ENCODE peak calls at places on chromosomes 12 and 14, in four cellular contexts. X is DND-41, H is gastrocnemius medialis, Z is IMR-90. T is an unnamed sample. For H3K4me1, the result is how much of the 10 kb centered on the place peaks cover.

GRCh38 chr12:132259364-132259871 is 70.0 kb downstream of the GALNT9 start:
- DNase-seq in X (peak), H (no peak), Z (no peak), T (no peak)

GRCh38 chr12:14454098-14454907 is 88.8 kb downstream of the ATF7IP start:
- DNase-seq in X (peak), H (no peak), Z (peak), T (no peak)

GRCh38 chr12:143964-144649 is 69.8 kb downstream of the SLC6A12 start:
- DNase-seq in X (no peak), H (no peak), Z (no peak), T (no peak)

GRCh38 chr14:23123419-23123818 is 4.4 kb upstream of the CEBPE start:
- DNase-seq in X (no peak), H (peak), Z (no peak), T (peak)

GRCh38 chr12:8780389-8780788 is 42.0 kb upstream of the A2ML1 start:
- DNase-seq in X (no peak), H (no peak), Z (peak), T (no peak)

GRCh38 chr12:112938751-112939150 is 477 bp downstream of the OAS3 start:
- DNase-seq in X (no peak), H (no peak), Z (no peak), T (no peak)

GRCh38 chr14:64444984-64445845 is 20.1 kb upstream of the AKAP5 start:
- DNase-seq in X (no peak), H (no peak), Z (peak), T (peak)

GRCh38 chr12:104694711-104695110 is 238.0 kb downstream of the CHST11 start:
- DNase-seq in X (no peak), H (peak), Z (no peak), T (no peak)

GRCh38 chr12:31950492-31950891 is 8.7 kb upstream of the RESF1 start:
- DNase-seq in X (no peak), H (no peak), Z (no peak), T (no peak)

GRCh38 chr14:99522934-99523660 is 41.9 kb downstream of the CCNK start:
- DNase-seq in X (no peak), H (no peak), Z (peak), T (no peak)

GRCh38 chr14:60327447-60328331 is 78.7 kb downstream of the PPM1A start:
- DNase-seq in X (no peak), H (peak), Z (peak), T (no peak)

GRCh38 chr12:91922674-91923073 is 223.0 kb downstream of the BTG1 start:
- DNase-seq in X (no peak), H (no peak), Z (peak), T (no peak)

GRCh38 chr14:58395815-58396626 is at the start of gene TOMM20L:
- DNase-seq in X (no peak), H (peak), Z (peak), T (peak)

DNA sequence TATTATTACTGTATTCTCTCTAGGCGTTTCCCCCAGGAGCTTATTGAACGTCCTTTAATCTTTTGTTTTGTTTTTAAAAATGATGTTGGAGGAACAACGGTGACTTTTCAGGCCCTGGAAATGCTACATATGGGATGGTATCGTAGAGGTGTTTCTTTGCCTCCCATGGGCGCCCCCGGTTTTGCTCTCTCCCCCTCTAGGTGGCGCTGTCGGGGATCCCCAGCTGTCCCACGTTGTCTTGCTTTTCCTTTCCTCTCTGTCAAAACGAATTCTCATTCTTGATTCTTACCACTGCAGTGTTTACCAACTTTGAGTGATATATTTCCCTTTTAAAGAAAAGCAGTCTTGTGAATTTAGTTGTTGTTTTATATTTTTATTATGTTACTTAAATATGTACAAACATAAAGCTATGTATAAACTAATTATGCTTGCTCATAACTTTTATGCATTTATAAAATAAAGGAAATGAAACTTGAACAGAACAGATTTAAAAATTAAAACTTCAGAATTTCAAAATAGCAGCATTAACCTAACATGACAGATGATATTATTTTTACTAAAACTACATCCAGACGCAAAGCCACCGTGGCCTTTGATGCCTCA is 171.9 kb downstream of the RGS6 start:
- DNase-seq in X (peak), H (no peak), Z (no peak), T (no peak)
- TF ChIP-seq CTCF in X (peak), H (no peak), Z (peak), T (no peak)

DNA sequence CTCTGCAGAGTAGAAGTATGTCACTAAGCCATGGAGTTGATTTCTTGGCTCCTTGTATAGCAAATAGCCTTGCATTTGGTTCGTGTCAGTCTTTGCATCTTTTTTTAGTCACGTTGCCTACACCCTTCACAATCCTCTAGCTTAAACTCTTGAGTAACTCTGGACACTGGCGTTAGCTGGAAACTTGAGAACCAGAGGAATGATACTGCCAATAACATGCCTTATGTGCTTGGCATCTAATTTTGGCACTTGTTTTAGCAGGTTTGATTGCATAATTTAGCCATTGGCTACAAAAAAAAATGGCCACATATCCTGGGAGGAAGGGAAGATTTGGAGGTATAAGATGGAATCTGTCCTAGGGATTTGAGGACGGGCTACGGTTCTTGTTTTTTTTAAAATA is 136.2 kb downstream of the ETV6 start:
- DNase-seq in X (no peak), H (peak), Z (peak), T (no peak)
- H3K27ac ChIP-seq in X (peak), H (peak), Z (no peak), T (no peak)

DNA sequence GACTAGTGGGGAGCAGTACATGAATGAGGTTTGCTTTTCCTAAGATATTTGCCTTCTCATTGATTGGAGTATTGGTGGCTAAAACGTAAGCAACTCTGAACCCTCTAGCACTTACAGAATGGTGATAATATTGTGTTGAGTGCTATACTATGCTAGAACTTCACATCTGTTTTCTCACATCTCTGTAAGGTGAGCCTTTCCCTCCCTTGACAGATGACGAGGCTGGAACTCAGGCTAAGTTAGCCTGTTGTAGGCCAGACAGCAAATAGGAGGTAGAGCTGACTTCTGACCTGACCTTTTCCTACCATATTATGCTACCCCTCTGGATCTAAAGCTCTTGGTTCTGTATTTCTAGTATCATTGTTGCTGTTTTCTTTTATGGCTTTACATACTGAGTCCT is 85.7 kb downstream of the CRADD start:
- DNase-seq in X (no peak), H (no peak), Z (no peak), T (no peak)
- H3K4me1 ChIP-seq in X (half or more), H (under half), Z (under half), T (under half)

GRCh38 chr14:75726326-75726725 is 65.3 kb downstream of the TTLL5 start:
- DNase-seq in X (no peak), H (no peak), Z (no peak), T (no peak)

GRCh38 chr14:75725481-75725880 is 64.4 kb downstream of the TTLL5 start:
- DNase-seq in X (no peak), H (peak), Z (peak), T (no peak)

GRCh38 chr14:75723716-75724115 is 62.7 kb downstream of the TTLL5 start:
- DNase-seq in X (peak), H (no peak), Z (no peak), T (no peak)

GRCh38 chr14:75724414-75725204 is 63.6 kb downstream of the TTLL5 start:
- DNase-seq in X (no peak), H (peak), Z (no peak), T (no peak)

GRCh38 chr14:75727124-75727523 is 66.1 kb downstream of the TTLL5 start:
- DNase-seq in X (no peak), H (no peak), Z (no peak), T (no peak)
- TF ChIP-seq CTCF in X (no peak), H (no peak), Z (no peak), T (no peak)

GRCh38 chr14:102363182-102363952 is 626 bp downstream of the TECPR2 start:
- DNase-seq in X (no peak), H (peak), Z (peak), T (no peak)
- H3K27ac ChIP-seq in X (peak), H (peak), Z (peak), T (peak)

DNA sequence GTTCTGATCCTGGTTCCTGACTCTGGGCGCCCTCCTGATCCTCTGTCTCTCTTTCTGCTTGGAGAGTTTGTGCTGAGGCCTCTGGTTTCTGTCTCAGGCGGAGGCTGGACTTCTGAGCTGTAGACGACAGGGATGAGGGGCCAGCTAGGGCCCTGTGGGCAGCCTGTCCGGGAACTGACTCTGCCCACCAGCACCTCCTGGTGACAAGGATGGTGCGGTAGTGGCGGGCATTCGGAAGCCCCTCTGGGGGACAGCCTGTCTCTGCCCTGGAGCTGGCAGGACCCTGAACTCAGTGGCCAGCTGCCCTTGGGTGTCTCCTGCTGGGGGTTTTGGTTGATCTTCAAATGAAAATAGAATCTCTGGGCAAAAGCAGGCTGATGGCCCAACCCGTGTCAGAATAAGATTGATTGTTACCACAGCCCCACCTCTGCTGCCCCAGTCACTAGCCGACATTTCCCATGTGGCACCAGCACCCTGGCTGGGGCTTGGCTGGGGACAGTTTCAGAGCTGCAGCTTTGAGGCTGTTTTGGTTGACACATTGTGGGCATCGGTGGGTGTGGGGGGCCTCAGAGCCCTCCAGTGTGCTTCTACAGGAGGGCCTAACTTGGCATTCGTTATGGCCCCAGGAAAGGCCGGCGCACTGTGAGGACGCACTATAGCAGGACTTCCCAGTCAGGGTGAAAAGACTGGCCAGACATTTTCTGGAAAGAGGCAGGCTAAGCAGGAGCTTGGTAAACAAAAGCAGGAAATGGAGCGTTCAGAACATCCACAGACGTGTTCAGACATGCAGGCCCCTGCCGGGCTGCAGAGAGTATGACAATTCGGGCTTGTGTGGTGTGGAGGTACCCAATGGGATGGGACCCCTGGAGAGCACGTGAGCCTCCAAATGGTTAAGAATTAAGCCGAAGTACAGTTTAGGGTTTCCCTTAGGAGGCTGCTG is 16.1 kb downstream of the KRT80 start:
- DNase-seq in X (no peak), H (no peak), Z (no peak), T (no peak)
- H3K4me1 ChIP-seq in X (under half), H (under half), Z (under half), T (under half)

DNA sequence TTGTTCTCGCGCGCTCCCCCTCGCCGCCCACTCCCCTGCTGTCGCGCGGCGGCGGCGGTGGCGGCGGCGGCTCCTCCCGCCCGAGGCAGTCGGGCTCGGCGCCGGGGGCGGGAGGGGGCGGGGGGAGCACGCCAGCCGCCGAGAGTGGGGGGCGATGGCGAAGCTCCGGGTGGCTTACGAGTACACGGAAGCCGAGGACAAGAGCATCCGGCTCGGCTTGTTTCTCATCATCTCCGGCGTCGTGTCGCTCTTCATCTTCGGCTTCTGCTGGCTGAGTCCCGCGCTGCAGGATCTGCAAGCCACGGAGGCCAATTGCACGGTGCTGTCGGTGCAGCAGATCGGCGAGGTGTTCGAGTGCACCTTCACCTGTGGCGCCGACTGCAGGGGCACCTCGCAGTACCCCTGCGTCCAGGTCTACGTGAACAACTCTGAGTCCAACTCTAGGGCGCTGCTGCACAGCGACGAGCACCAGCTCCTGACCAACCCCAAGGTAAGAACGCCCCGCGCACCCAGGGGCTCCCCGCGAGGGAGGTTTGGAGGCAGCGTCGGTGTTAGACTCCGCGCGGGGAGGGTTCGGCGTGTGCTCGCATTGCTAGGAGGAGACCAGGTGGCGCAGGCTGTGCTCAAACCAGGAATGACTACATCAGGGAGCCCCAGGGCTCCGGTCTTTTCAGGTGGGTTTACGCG is 634 bp downstream of the KCNMB4 start:
- DNase-seq in X (peak), H (peak), Z (peak), T (peak)
- TF ChIP-seq CTCF in X (no peak), H (no peak), Z (no peak), T (no peak)

GRCh38 chr12:49883065-49883464 is 20.6 kb downstream of the FAIM2 start:
- DNase-seq in X (no peak), H (no peak), Z (no peak), T (no peak)
- H3K27ac ChIP-seq in X (no peak), H (no peak), Z (no peak), T (no peak)